ENCODE peak calls at places on chromosomes 11 and 22, in six cellular contexts. K is OCI-LY7, W is SK-N-SH, S is endothelial cell of umbilical vein, H is cardiac muscle cell, R is mucosa of descending colon. L is an unnamed sample.

GRCh38 chr11:120182790-120183491 is 27.9 kb upstream of the OAF start:
- DNase-seq in K (peak; percentile 4), W (no peak), S (no peak), H (no peak), R (no peak), L (no peak)

GRCh38 chr11:126173257-126173656 is 38.2 kb downstream of the RPUSD4 start:
- DNase-seq in K (no peak), W (no peak), S (no peak), H (no peak), R (no peak), L (no peak)

GRCh38 chr22:42286205-42286604 is 15.8 kb upstream of the TCF20 start:
- DNase-seq in K (peak; percentile 72), W (no peak), S (no peak), H (no peak), R (no peak), L (no peak)

GRCh38 chr22:48715511-48715910 is 1112.2 kb downstream of the BRD1 start:
- DNase-seq in K (no peak), W (no peak), S (no peak), H (no peak), R (no peak), L (peak; percentile 19)

GRCh38 chr11:3195251-3196160 is 23.1 kb downstream of the MRGPRG start:
- DNase-seq in K (no peak), W (no peak), S (peak; percentile 23), H (peak; percentile 42), R (no peak), L (peak; percentile 40)

GRCh38 chr22:45163074-45163416 is 680 bp upstream of the NUP50 start:
- DNase-seq in K (peak; percentile 52), W (peak; percentile 57), S (no peak), H (peak; percentile 60), R (no peak), L (no peak)

GRCh38 chr11:116731097-116731761 is 41.6 kb downstream of the BUD13 start:
- DNase-seq in K (no peak), W (peak; percentile 84), S (no peak), H (peak; percentile 18), R (no peak), L (no peak)

GRCh38 chr11:65663634-65664200 is 1.0 kb upstream of the RELA start:
- DNase-seq in K (peak; percentile 31), W (peak; percentile 72), S (peak; percentile 63), H (peak; percentile 73), R (peak; percentile 79), L (no peak)

GRCh38 chr11:62922653-62923371 is 1.6 kb upstream of the CHRM1 start:
- DNase-seq in K (peak; percentile 15), W (no peak), S (no peak), H (peak; percentile 30), R (no peak), L (no peak)

GRCh38 chr22:20442485-20443284 is 5.1 kb upstream of the SCARF2 start:
- DNase-seq in K (no peak), W (no peak), S (no peak), H (no peak), R (no peak), L (no peak)

GRCh38 chr22:39184586-39185577 is 32.4 kb upstream of the CBX7 start:
- DNase-seq in K (no peak), W (no peak), S (no peak), H (peak; percentile 79), R (no peak), L (no peak)

GRCh38 chr11:70421123-70421522 is 22.8 kb downstream of the CTTN start:
- DNase-seq in K (no peak), W (no peak), S (no peak), H (no peak), R (no peak), L (no peak)

GRCh38 chr11:113805640-113806039 is 26.0 kb downstream of the CLDN25 start:
- DNase-seq in K (no peak), W (no peak), S (no peak), H (no peak), R (no peak), L (no peak)

GRCh38 chr11:66919938-66920337 is 38.2 kb downstream of the PC start:
- DNase-seq in K (no peak), W (no peak), S (no peak), H (no peak), R (no peak), L (no peak)

GRCh38 chr11:117643606-117644300 is 153.3 kb downstream of the DSCAML1 start:
- DNase-seq in K (no peak), W (no peak), S (no peak), H (no peak), R (no peak), L (no peak)

GRCh38 chr22:36350751-36351594 is 36.8 kb downstream of the MYH9 start:
- DNase-seq in K (no peak), W (no peak), S (peak; percentile 56), H (no peak), R (no peak), L (no peak)
- H3K4me1 ChIP-seq in K (peaks cover 17% of the 10 kb centered on the region), W (peaks cover 29% of the 10 kb centered on the region), S (peaks cover 86% of the 10 kb centered on the region), H (peaks cover 29% of the 10 kb centered on the region), R (peaks cover 41% of the 10 kb centered on the region), L (peaks cover 60% of the 10 kb centered on the region)

DNA sequence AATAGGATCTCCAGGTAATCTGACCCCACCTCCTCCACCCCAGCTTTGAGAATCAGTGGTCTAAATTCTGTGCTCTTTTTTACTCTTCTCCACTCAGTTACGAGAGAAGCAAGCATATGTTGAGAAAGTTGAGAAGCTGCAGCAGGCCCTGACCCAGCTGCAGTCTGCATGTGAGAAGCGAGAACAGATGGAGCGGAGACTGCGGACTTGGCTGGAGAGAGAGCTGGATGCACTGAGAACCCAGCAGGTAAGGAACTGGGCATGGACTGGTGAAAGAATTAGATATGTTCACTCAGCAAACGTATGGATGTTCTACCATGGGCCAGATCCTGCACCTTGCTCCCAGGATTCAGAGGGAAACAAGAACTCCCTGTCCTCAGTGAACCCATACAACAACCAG is 85.7 kb downstream of the AMOTL1 start:
- DNase-seq in K (no peak), W (no peak), S (no peak), H (no peak), R (no peak), L (no peak)
- H3K36me3 ChIP-seq in K (no peaks in the 10 kb centered on the region), W (peaks cover 73% of the 10 kb centered on the region), S (peaks cover 32% of the 10 kb centered on the region), H (no peaks in the 10 kb centered on the region), R (no peaks in the 10 kb centered on the region), L (peaks cover 88% of the 10 kb centered on the region)

DNA sequence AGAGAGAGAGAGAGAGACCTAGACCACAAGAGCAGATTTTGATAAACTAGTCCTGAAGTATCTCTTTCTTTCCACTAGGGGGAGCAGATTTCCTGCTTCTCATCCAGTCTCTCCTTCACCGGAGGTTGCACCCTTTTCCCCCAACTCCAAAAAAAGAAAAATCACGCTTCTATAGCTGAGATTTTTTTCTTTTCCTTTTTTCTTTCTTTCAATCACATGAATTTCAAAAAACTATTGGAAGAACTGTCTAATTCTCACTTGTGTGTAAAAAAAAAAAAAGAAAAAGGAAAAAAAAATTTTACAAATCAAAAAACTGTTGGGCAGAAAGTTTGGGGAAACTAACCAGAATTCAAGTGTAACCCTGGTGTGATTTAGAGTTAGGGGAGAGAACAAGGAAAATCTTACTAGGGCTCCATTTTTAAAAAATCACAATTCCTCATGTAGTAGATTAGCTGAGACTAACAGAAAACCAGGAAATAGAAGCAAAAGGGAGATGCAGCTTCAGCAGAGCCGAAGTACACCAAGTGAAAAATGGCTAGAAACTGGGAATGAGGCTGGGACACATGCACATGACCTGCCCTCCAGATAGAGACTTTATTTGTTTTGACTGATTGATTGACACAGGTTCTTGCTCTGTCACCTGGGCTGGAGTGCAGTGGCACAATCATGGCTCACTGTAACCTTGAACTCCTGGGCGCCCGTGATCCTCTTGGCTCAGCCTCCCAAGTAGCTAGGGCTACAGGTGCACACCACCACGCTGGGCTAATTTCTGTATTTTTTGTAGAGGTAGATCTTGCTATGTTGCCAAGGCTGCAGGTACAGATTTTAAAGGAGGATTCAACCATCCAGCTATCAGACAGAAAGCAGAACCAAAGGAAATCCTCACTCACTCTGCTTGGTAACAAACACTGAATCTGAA is 27.1 kb downstream of the SDHD start:
- DNase-seq in K (peak; percentile 67), W (peak; percentile 64), S (peak; percentile 39), H (peak; percentile 76), R (no peak), L (no peak)
- TF ChIP-seq CTCF in K (peak; percentile 84), W (peak; percentile 73), S (peak; percentile 41), H (peak; percentile 64), R (peak; percentile 47), L (peak; percentile 69)

GRCh38 chr11:61092908-61093763 is 9.2 kb upstream of the CD5 start:
- DNase-seq in K (no peak), W (no peak), S (no peak), H (no peak), R (no peak), L (no peak)
- H3K4me1 ChIP-seq in K (peaks cover 13% of the 10 kb centered on the region), W (no peaks in the 10 kb centered on the region), S (no peaks in the 10 kb centered on the region), H (no peaks in the 10 kb centered on the region), R (no peaks in the 10 kb centered on the region), L (peaks cover 7% of the 10 kb centered on the region)

GRCh38 chr11:103631841-103632240 is 404.6 kb upstream of the DDI1 start:
- DNase-seq in K (no peak), W (no peak), S (peak; percentile 94), H (no peak), R (no peak), L (no peak)
- H3K36me3 ChIP-seq in K (no peaks in the 10 kb centered on the region), W (no peaks in the 10 kb centered on the region), S (no peaks in the 10 kb centered on the region), H (no peaks in the 10 kb centered on the region), R (no peaks in the 10 kb centered on the region), L (no peaks in the 10 kb centered on the region)

L was measured in RWPE2.